ENCODE peak calls at places on chromosomes 12 and 14, in four cellular contexts. T is K562, F is HepG2, Y is WTC11. U is an unnamed sample.
A peak's percentile ranks its signal among the peaks of the same experiment; 100 is the strongest.

GRCh38 chr12:65403188-65403587 is 124.7 kb downstream of the MSRB3 start:
- DNase-seq in F (no peak), Y (no peak), T (no peak), U (no peak)

GRCh38 chr12:12788131-12788530 is 2.7 kb downstream of the APOLD1 start:
- DNase-seq in T (no peak), F (no peak), Y (no peak), U (no peak)

GRCh38 chr12:124321556-124322270 is 26.8 kb downstream of the RFLNA start:
- DNase-seq in T (no peak), F (no peak), Y (no peak), U (no peak)

GRCh38 chr12:69243099-69244084 is 4.0 kb downstream of the CPSF6 start:
- DNase-seq in Y (no peak), F (no peak), T (peak; percentile 65), U (no peak)

GRCh38 chr12:20050166-20050565 is 318.2 kb upstream of the PDE3A start:
- DNase-seq in Y (no peak), F (no peak), T (no peak), U (no peak)

GRCh38 chr14:89401783-89402182 is 15.2 kb downstream of the FOXN3 start:
- DNase-seq in Y (no peak), T (no peak), F (no peak), U (no peak)

GRCh38 chr14:64502476-64503183 is 1.0 kb downstream of the ZBTB25 start:
- DNase-seq in F (no peak), T (peak; percentile 57), Y (no peak), U (no peak)

GRCh38 chr14:53929871-53930685 is 26.5 kb downstream of the BMP4 start:
- DNase-seq in F (no peak), Y (peak; percentile 83), T (peak; percentile 22), U (no peak)

GRCh38 chr12:60451457-60451856 is 855.6 kb downstream of the SLC16A7 start:
- DNase-seq in F (peak; percentile 63), T (no peak), Y (no peak), U (no peak)

GRCh38 chr14:42110167-42110566 is 503.5 kb downstream of the LRFN5 start:
- DNase-seq in F (peak; percentile 27), T (no peak), Y (no peak), U (peak; percentile 15)

GRCh38 chr12:42426733-42427132 is 100.8 kb downstream of the PPHLN1 start:
- DNase-seq in F (no peak), Y (no peak), T (peak; percentile 94), U (no peak)

GRCh38 chr14:65359503-65359902 is 53.0 kb upstream of the FUT8 start:
- DNase-seq in T (no peak), Y (no peak), F (peak; percentile 14), U (no peak)

GRCh38 chr12:127489055-127489454 is 777.9 kb upstream of the TMEM132C start:
- DNase-seq in T (no peak), F (peak; percentile 58), Y (no peak), U (no peak)

GRCh38 chr12:40016960-40017359 is 88.9 kb downstream of the SLC2A13 start:
- DNase-seq in F (no peak), T (peak; percentile 16), Y (no peak), U (no peak)
- TF ChIP-seq ELF4 in F (no peak), T (no peak), Y (no peak), U (no peak)

GRCh38 chr14:28774764-28775738 is 8.5 kb downstream of the FOXG1 start:
- DNase-seq in T (no peak), F (no peak), Y (no peak), U (no peak)
- TF ChIP-seq ELF4 in T (no peak), F (no peak), Y (no peak), U (no peak)

GRCh38 chr12:89528434-89528833 is 2.6 kb upstream of the POC1B start:
- DNase-seq in T (no peak), F (no peak), Y (no peak), U (no peak)

GRCh38 chr12:89525824-89526770 is at the start of gene POC1B:
- DNase-seq in Y (peak; percentile 86), F (peak; percentile 82), T (peak; percentile 84), U (peak; percentile 79)

GRCh38 chr12:89521348-89522238 is 3.0 kb downstream of the GALNT4 start:
- DNase-seq in Y (no peak), F (peak; percentile 71), T (no peak), U (no peak)

GRCh38 chr12:89524201-89525001 is at the start of gene GALNT4:
- DNase-seq in T (peak; percentile 92), Y (peak; percentile 90), F (peak; percentile 81), U (peak; percentile 81)

DNA sequence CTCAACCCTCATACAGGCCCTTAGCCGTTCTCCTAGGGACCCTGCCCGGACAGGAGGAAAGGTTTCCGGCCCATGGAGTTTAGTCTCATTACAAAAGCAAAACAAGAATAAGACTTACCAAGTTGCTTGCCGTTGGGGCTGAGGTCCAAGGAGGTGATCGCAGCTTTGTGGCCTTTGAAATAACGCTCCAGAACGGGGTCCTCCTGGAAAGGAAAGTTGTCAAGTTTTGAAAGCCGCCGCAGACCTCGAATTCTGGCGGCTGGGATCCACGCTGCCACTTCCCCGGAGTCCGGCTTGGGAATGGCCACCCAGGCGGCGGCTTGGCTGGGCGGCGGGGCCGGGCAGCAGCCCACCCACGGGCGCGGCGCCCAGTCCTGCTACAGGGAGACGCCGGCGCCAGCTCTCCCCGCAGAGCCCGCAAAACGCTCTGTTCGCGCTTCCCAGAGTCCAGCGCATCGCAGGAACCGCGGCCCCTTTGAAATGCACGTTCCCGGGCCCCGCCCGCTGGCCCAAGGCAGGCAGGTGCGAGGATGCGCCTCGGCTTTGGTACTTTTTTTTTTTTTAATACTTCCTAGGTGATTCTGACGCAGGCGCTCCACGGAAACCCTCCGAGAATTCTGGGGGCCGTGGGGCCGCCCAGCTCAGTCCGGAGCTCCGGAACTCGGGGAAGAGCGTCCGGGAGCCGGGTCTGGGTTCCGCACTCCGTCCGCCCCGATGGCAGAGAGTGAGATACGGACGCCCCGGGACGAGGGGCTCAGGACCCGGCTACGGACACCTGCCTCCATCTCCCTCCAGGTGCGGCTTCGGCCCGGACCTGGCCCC is 617 bp upstream of the GALNT4 start:
- DNase-seq in T (peak; percentile 61), F (peak; percentile 17), Y (peak; percentile 66), U (peak; percentile 21)
- TF ChIP-seq ELF4 in T (no peak), F (no peak), Y (no peak), U (no peak)

DNA sequence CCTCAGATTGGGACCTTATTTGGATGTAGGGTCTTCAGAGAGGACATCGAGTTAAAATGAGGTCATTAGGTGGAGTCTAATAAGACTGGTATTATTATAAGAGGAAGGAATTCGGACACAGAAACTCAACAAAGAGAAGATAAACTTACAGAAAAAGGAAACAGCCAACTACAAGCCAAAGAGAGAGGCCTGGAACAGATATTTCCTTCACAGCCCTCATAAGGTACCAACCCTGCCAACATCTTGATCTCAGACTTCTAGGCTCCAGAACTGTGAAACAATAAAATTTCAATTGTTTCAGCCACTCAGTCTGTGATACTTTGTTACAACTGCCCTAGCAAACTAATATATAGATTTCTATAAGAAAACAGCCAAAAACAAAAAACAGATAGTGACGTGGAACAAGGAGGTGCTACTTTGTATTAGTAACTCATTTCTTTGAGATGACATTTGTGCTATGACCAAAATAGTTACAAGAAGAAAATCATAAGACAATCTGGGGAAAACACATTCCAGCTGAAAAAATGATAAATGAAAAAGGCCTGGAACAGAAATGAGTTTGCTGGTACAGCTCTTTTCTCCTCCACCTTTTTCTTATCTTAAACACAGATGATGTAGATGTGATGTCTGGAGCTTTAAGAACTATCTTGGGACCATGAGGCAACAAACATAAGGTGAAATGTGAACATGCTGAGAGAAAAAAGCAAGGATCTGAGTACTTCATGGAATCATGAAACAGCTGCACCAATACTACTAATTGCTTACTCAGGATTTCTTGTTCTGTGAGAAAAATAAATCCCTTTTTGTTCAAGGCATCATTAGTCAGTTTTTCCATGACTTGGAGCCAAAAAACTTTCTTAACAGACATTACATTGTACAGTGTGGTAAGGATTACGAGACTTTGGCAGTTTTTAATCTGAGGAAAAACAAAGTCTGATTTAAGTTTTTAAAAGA is 243.2 kb downstream of the ANO6 start:
- DNase-seq in F (no peak), T (no peak), Y (no peak), U (no peak)
- TF ChIP-seq ELF4 in F (no peak), T (no peak), Y (no peak), U (no peak)

DNA sequence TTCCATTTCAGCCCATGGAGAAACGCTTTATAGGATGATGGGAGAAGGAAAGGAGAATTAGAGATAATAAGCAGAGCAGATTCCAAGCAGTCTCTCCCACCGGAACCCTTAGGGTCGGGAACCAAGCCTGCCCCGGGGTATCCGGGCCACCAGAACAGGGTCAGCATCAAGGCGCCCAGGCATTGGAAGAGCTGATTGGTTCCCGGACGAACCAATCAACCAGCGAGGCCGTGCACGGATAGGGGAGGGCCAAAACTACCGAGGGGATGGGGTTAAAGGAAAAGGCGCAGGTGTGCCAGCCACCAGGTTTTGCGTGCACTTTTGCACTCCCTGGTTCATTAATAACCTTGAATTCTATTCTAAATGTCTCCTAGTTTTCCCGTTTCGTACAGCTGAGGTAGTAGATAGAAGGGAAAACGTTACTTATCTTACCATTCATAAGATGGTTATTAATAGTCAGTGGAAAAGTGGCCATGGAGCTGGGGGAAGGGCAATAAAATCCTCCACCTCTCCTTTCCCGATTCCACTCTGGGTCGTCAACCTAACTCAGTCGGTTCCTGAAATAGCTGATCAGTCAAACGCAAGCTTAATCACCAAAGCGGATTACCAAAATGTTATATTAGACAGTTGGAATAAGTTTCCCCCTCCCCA is 1.6 kb downstream of the PPM1H start:
- DNase-seq in T (peak; percentile 57), Y (peak; percentile 75), F (peak; percentile 52), U (peak; percentile 50)
- TF ChIP-seq ELF4 in T (no peak), Y (no peak), F (no peak), U (no peak)

DNA sequence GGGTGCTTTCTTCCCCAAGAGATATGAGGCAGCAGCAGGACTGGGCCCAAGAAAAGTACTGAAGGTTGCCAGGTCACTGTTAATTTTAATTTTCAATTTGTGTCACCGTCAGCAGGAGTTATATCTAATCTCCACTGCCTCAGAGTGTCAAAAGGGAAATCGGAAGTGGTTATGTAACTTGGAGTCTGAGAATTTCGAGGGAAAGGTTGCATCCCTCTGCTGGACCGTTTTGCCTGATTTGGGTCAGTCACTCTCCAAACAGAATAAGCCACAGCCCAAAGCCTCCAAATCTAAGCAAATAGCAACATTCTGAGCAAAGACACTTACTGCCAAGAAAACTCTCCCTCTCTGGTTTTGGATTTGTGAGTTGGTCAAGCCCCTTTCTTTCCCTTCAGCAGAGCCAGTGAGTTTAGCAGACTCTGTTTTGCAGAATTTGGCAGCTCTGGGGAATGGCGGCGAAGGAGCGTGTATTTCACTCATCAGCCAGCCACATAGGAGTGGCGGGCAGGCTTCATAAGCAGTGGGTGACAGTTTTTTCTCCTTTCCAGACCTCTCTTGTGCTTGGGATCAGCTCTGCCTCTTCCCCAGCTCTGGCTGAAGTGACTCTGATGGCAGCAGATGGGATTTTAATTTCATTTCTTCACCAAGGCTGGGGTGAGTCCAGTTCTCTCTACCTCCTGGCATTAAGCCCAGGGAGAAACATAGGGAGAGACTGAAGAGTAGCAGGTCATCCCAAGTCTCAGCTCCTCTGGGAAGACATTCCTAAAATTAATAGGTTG is 218.7 kb upstream of the NOS1 start:
- DNase-seq in F (no peak), Y (no peak), T (no peak), U (no peak)
- TF ChIP-seq ELF4 in F (no peak), Y (no peak), T (no peak), U (no peak)

U was measured in HEK293T.